ENCODE peak calls at places on chromosomes 4 and X, in four cellular contexts. K is AG10803, S is cardiac fibroblast, T is Calu3. X is an unnamed sample.

GRCh38 chr4:30721353-30722091 is 1.4 kb downstream of the PCDH7 start:
- DNase-seq in K (no peak), S (peak), T (peak), X (peak)

GRCh38 chr4:183078634-183079033 is 20.4 kb upstream of the WWC2 start:
- DNase-seq in K (no peak), S (no peak), T (no peak), X (no peak)

GRCh38 chr4:110068248-110068647 is 130.2 kb downstream of the ELOVL6 start:
- DNase-seq in K (no peak), S (no peak), T (no peak), X (no peak)

GRCh38 chr4:24559889-24560288 is 24.5 kb downstream of the DHX15 start:
- DNase-seq in K (peak), S (peak), T (no peak), X (no peak)

GRCh38 chr4:145155268-145155870 is 25.0 kb downstream of the OTUD4 start:
- DNase-seq in K (no peak), S (no peak), T (no peak), X (no peak)

GRCh38 chrX:16869393-16870094 is 618 bp downstream of the RBBP7 start:
- DNase-seq in K (peak), S (no peak), T (peak), X (peak)

GRCh38 chr4:112946127-112946526 is 103.3 kb upstream of the ANK2 start:
- DNase-seq in K (no peak), S (no peak), T (no peak), X (no peak)

GRCh38 chrX:24874604-24875247 is 141.0 kb downstream of the ARX start:
- DNase-seq in K (no peak), S (no peak), T (no peak), X (no peak)

GRCh38 chrX:151000901-151001301 is 17.8 kb downstream of the HMGB3 start:
- DNase-seq in K (peak), S (no peak), T (no peak), X (no peak)

GRCh38 chrX:123860983-123861382 is 1.1 kb downstream of the XIAP start:
- DNase-seq in K (no peak), S (peak), T (no peak), X (no peak)

GRCh38 chr4:150874386-150875226 is 140.5 kb downstream of the LRBA start:
- DNase-seq in K (no peak), S (no peak), T (no peak), X (no peak)

GRCh38 chr4:105343523-105343931 is 130.3 kb downstream of the PPA2 start:
- DNase-seq in K (peak), S (peak), T (no peak), X (no peak)

GRCh38 chr4:52423967-52424366 is 235.1 kb downstream of the USP46 start:
- DNase-seq in K (no peak), S (no peak), T (no peak), X (no peak)

GRCh38 chr4:123606336-123606735 is 209.7 kb downstream of the SPRY1 start:
- DNase-seq in K (peak), S (no peak), T (no peak), X (no peak)

GRCh38 chr4:152939655-152940054 is 3.5 kb downstream of the FHDC1 start:
- DNase-seq in K (no peak), S (no peak), T (no peak), X (no peak)

GRCh38 chrX:131626681-131627296 is 82.9 kb downstream of the OR13H1 start:
- DNase-seq in K (no peak), S (peak), T (no peak), X (no peak)

GRCh38 chrX:113741744-113742143 is 842.1 kb upstream of the HTR2C start:
- DNase-seq in K (peak), S (peak), T (peak), X (no peak)

GRCh38 chrX:108001218-108001814 is 19.1 kb upstream of the TEX13B start:
- DNase-seq in K (peak), S (peak), T (peak), X (no peak)

GRCh38 chr4:6236816-6237390 is 32.7 kb upstream of the WFS1 start:
- DNase-seq in K (no peak), S (no peak), T (no peak), X (no peak)

GRCh38 chrX:22975786-22976185 is 24.0 kb upstream of the DDX53 start:
- DNase-seq in K (no peak), S (no peak), T (no peak), X (no peak)

GRCh38 chrX:27008486-27008885 is 454.7 kb downstream of the PPP4R3C start:
- DNase-seq in K (no peak), S (no peak), T (no peak), X (no peak)

GRCh38 chrX:46574941-46575381 is 1.4 kb downstream of the CHST7 start:
- DNase-seq in K (no peak), S (no peak), T (peak), X (peak)

GRCh38 chrX:46575991-46576392 is 2.4 kb downstream of the CHST7 start:
- DNase-seq in K (peak), S (peak), T (no peak), X (no peak)

GRCh38 chrX:46577116-46578005 is 3.8 kb downstream of the CHST7 start:
- DNase-seq in K (peak), S (peak), T (no peak), X (no peak)

GRCh38 chrX:46575586-46575985 is 2.0 kb downstream of the CHST7 start:
- DNase-seq in K (no peak), S (no peak), T (no peak), X (no peak)

GRCh38 chrX:46576458-46576857 is 2.9 kb downstream of the CHST7 start:
- DNase-seq in K (peak), S (peak), T (no peak), X (no peak)
- TF ChIP-seq CTCF in K (no peak), S (no peak), T (no peak), X (no peak)

GRCh38 chr4:176981551-176981950 is 188.8 kb upstream of the VEGFC start:
- DNase-seq in K (peak), S (peak), T (no peak), X (no peak)

DNA sequence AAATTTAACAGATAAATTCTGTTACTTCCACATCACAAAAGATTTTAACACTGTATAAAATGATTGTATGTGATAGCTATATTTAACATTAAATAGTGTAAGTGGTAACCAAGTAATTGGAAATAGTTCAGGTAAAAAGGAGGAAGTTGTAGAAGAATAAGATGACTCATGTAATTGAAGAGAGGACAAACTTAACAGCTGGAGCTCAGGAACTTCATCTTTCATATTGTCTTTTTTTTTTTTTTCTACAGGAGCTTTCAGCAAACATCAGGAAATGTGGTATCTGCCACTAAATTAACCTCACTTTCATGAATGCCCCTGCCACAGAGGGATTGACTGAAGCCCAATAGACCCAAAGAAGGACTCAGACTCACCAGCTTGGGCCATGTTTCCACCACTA is 188.4 kb upstream of the VEGFC start:
- DNase-seq in K (no peak), S (peak), T (no peak), X (no peak)
- TF ChIP-seq CTCF in K (no peak), S (no peak), T (no peak), X (no peak)

GRCh38 chrX:54481751-54482150 is 14.3 kb downstream of the FGD1 start:
- DNase-seq in K (no peak), S (no peak), T (no peak), X (no peak)
- TF ChIP-seq CTCF in K (no peak), S (no peak), T (no peak), X (no peak)

DNA sequence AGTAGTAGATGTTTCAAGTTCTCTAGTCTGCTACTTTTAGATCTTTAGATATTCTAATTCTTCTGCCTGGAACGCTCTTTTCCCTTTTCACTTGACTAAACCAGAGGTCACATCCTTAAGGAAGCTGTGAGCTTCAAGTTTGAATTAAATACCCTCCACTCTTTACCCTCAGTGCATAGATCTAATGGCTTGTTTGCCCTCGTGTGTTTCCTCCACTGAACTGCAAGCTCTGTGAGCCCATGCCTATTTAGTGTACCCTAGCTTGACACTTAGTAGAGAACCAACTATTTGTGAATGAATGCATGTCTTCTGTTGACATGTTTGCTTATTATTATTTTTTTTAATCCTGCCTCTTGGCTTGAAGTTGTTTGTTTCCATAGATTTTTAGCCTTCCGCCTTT is 138.3 kb downstream of the PDE5A start:
- DNase-seq in K (peak), S (peak), T (no peak), X (no peak)
- TF ChIP-seq CTCF in K (peak), S (peak), T (no peak), X (peak)

X was measured in progenitor cell of endocrine pancreas.